ENCODE peak calls at places on chromosomes 11 and 22, in seven cellular contexts. N is GM23338, T is endothelial cell, X is glutamatergic neuron, P is stomach, F is HCT116, O is Calu3. K is an unnamed sample.

GRCh38 chr11:12109591-12110196 is 696 bp upstream of the MICAL2 start:
- DNase-seq in N (no peak), T (no peak), X (no peak), P (no peak), F (no peak), O (no peak), K (no peak)

GRCh38 chr11:32229566-32230240 is 138.8 kb downstream of the RCN1 start:
- DNase-seq in N (no peak), T (no peak), X (no peak), P (no peak), F (no peak), O (no peak), K (no peak)

GRCh38 chr11:36583667-36584066 is 10.6 kb upstream of the IFTAP start:
- DNase-seq in N (peak), T (no peak), X (no peak), P (no peak), F (no peak), O (no peak), K (no peak)

GRCh38 chr11:77130763-77131513 is 2.9 kb downstream of the MYO7A start:
- DNase-seq in N (no peak), T (no peak), X (no peak), P (peak), F (no peak), O (no peak), K (no peak)

GRCh38 chr11:71563401-71563800 is 2.0 kb upstream of the KRTAP5-10 start:
- DNase-seq in N (peak), T (peak), X (no peak), P (no peak), F (peak), O (peak), K (no peak)

GRCh38 chr11:69703711-69704507 is at the start of gene FGF19:
- DNase-seq in N (peak), T (peak), X (no peak), P (no peak), F (no peak), O (peak), K (no peak)

GRCh38 chr22:49433717-49434611 is 393.7 kb downstream of the BRD1 start:
- DNase-seq in N (no peak), T (no peak), X (no peak), P (no peak), F (no peak), O (peak), K (peak)

GRCh38 chr11:114199051-114199450 is 97.1 kb upstream of the NNMT start:
- DNase-seq in N (no peak), T (no peak), X (no peak), P (no peak), F (no peak), O (no peak), K (no peak)

GRCh38 chr22:42065408-42066132 is 5.0 kb downstream of the NAGA start:
- DNase-seq in N (peak), T (no peak), X (no peak), P (no peak), F (no peak), O (no peak), K (peak)

GRCh38 chr11:130202818-130203671 is 43.5 kb downstream of the ST14 start:
- DNase-seq in N (no peak), T (no peak), X (no peak), P (no peak), F (no peak), O (no peak), K (no peak)

GRCh38 chr11:128522943-128523518 is 64.3 kb downstream of the ETS1 start:
- DNase-seq in N (no peak), T (no peak), X (no peak), P (no peak), F (no peak), O (no peak), K (no peak)

GRCh38 chr22:48755332-48755949 is 1072.2 kb downstream of the BRD1 start:
- DNase-seq in N (no peak), T (no peak), X (peak), P (peak), F (no peak), O (no peak), K (peak)

GRCh38 chr11:96551136-96551535 is 161.3 kb downstream of the JRKL start:
- DNase-seq in N (no peak), T (no peak), X (no peak), P (no peak), F (no peak), O (no peak), K (no peak)

GRCh38 chr22:19062909-19063308 is 59.3 kb downstream of the DGCR2 start:
- DNase-seq in N (no peak), T (no peak), X (no peak), P (no peak), F (no peak), O (no peak), K (no peak)

GRCh38 chr11:130070829-130071205 is 1.1 kb downstream of the APLP2 start:
- DNase-seq in N (peak), T (peak), X (no peak), P (no peak), F (no peak), O (no peak), K (no peak)

DNA sequence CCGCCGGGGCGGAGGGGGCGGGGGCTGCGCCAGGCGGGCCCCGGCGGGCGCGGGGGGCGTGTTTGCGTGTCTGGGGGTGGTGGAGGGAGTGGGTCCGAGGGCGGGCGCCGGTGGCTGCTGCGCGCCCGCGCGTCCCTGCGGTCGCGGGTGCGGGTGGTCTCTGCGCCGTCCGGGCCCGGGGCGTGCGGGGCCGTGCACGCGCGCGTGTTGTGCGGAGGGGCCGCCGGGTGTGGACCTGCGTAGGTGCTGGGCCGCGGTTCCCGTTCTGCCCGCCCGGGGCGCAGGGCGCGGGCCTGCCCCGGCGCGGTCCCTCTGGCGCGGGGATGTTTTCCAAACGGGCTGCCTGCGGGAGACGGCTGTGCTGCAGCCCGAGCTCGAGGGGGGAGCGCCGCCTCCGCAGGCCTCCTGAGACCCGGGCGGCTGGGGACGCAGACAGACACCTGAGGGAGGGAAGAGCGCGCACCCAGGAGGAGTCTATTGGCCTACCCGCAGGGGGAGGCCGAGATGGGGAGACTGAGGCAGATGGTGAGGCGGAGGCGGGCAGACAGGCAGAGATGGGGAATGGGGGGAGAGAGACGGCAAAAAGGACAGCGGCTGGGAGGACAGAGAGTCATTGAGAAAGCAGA is 442 bp downstream of the PELI3 start:
- DNase-seq in N (peak), T (peak), X (peak), P (peak), F (no peak), O (peak), K (no peak)
- TF ChIP-seq CTCF in N (no peak), T (peak), X (peak), P (peak), F (no peak), O (peak), K (peak)

DNA sequence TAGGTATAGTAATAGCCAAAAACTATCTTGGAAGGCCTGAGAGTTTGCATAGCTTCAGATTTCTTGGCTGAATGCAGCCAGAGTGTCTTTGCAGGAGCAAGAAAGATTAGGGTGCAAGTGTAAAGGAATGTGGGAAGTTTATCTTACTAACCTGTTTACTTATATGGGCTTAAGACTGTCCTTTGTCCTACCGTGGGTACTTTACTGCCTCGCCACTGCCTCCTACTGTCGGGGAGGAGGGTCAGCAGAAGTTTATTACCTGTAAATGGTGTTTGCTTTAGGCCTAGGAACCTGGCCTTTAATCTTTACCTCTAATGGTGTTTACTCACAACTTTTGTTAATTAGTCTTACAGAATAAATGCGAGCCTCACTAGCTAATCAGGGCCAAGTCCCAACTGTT is 633.8 kb downstream of the DLG2 start:
- DNase-seq in N (peak), T (peak), X (peak), P (no peak), F (peak), O (peak), K (no peak)
- TF ChIP-seq CTCF in N (peak), T (peak), X (peak), P (no peak), F (peak), O (no peak), K (peak)

GRCh38 chr22:46738961-46739870 is 1.2 kb upstream of the CERK start:
- DNase-seq in N (peak), T (no peak), X (peak), P (peak), F (peak), O (peak), K (no peak)
- TF ChIP-seq CTCF in N (peak), T (no peak), X (no peak), P (no peak), F (peak), O (peak), K (no peak)

GRCh38 chr11:124633355-124633754 is 10.7 kb downstream of the TBRG1 start:
- DNase-seq in N (no peak), T (no peak), X (no peak), P (no peak), F (no peak), O (no peak), K (no peak)
- TF ChIP-seq CTCF in N (no peak), T (peak), X (peak), P (no peak), F (peak), O (no peak), K (peak)

GRCh38 chr22:23775779-23776375 is 3.2 kb downstream of the MMP11 start:
- DNase-seq in N (no peak), T (no peak), X (no peak), P (no peak), F (no peak), O (no peak), K (no peak)
- TF ChIP-seq CTCF in N (peak), T (no peak), X (no peak), P (no peak), F (no peak), O (no peak), K (no peak)

GRCh38 chr11:62601364-62602140 is at the start of gene MTA2:
- DNase-seq in N (peak), T (peak), X (peak), P (peak), F (peak), O (peak), K (peak)
- TF ChIP-seq CTCF in N (no peak), T (no peak), X (no peak), P (no peak), F (no peak), O (no peak), K (no peak)